ENCODE peak calls at places on chromosomes 12 and 14, in ten cellular contexts. One of them, this sample, is unnamed.

GRCh38 chr12:132084681-132085635 is 59.2 kb downstream of the DDX51 start:
- DNase-seq in islet precursor cell: peak
- DNase-seq in M059J: peak
- DNase-seq in aorta: peak
- DNase-seq in NAMALWA: no peak
- DNase-seq in activated CD8-positive, alpha-beta T cell treated with anti-CD3 and anti-CD28 coated beads for 36 hours: peak
- DNase-seq in AG08395: peak
- DNase-seq in NCI-H1436: no peak
- DNase-seq in AG09319: no peak
- DNase-seq in heart right ventricle: peak
- DNase-seq in this sample: peak

GRCh38 chr12:123743002-123743401 is 19.1 kb upstream of the DNAH10 start:
- DNase-seq in AG08395: no peak
- DNase-seq in AG09319: no peak
- DNase-seq in aorta: peak
- DNase-seq in heart right ventricle: no peak
- DNase-seq in M059J: no peak
- DNase-seq in NAMALWA: no peak
- DNase-seq in activated CD8-positive, alpha-beta T cell treated with anti-CD3 and anti-CD28 coated beads for 36 hours: peak
- DNase-seq in NCI-H1436: no peak
- DNase-seq in islet precursor cell: no peak
- DNase-seq in this sample: no peak

GRCh38 chr14:90547968-90548367 is 151.1 kb downstream of the CALM1 start:
- DNase-seq in aorta: no peak
- DNase-seq in heart right ventricle: no peak
- DNase-seq in AG08395: no peak
- DNase-seq in activated CD8-positive, alpha-beta T cell treated with anti-CD3 and anti-CD28 coated beads for 36 hours: no peak
- DNase-seq in islet precursor cell: no peak
- DNase-seq in AG09319: no peak
- DNase-seq in NAMALWA: no peak
- DNase-seq in M059J: no peak
- DNase-seq in NCI-H1436: no peak
- DNase-seq in this sample: no peak

GRCh38 chr12:110564471-110564991 is 18.6 kb downstream of the PPTC7 start:
- DNase-seq in AG08395: no peak
- DNase-seq in islet precursor cell: no peak
- DNase-seq in activated CD8-positive, alpha-beta T cell treated with anti-CD3 and anti-CD28 coated beads for 36 hours: no peak
- DNase-seq in NAMALWA: no peak
- DNase-seq in aorta: no peak
- DNase-seq in AG09319: no peak
- DNase-seq in heart right ventricle: no peak
- DNase-seq in M059J: peak
- DNase-seq in NCI-H1436: no peak
- DNase-seq in this sample: no peak

GRCh38 chr12:47554046-47554653 is 151.7 kb downstream of the RPAP3 start:
- DNase-seq in heart right ventricle: no peak
- DNase-seq in islet precursor cell: no peak
- DNase-seq in NAMALWA: no peak
- DNase-seq in M059J: peak
- DNase-seq in aorta: no peak
- DNase-seq in AG08395: no peak
- DNase-seq in activated CD8-positive, alpha-beta T cell treated with anti-CD3 and anti-CD28 coated beads for 36 hours: no peak
- DNase-seq in AG09319: no peak
- DNase-seq in NCI-H1436: no peak
- DNase-seq in this sample: peak

GRCh38 chr14:89330236-89331002 is 86.6 kb downstream of the FOXN3 start:
- DNase-seq in activated CD8-positive, alpha-beta T cell treated with anti-CD3 and anti-CD28 coated beads for 36 hours: no peak
- DNase-seq in NAMALWA: no peak
- DNase-seq in NCI-H1436: no peak
- DNase-seq in AG09319: peak
- DNase-seq in AG08395: peak
- DNase-seq in islet precursor cell: no peak
- DNase-seq in M059J: peak
- DNase-seq in aorta: peak
- DNase-seq in heart right ventricle: peak
- DNase-seq in this sample: no peak

GRCh38 chr14:96554315-96554910 is 52.2 kb downstream of the PAPOLA start:
- DNase-seq in NCI-H1436: no peak
- DNase-seq in islet precursor cell: no peak
- DNase-seq in heart right ventricle: no peak
- DNase-seq in aorta: no peak
- DNase-seq in AG08395: no peak
- DNase-seq in M059J: no peak
- DNase-seq in AG09319: no peak
- DNase-seq in NAMALWA: no peak
- DNase-seq in activated CD8-positive, alpha-beta T cell treated with anti-CD3 and anti-CD28 coated beads for 36 hours: no peak
- DNase-seq in this sample: no peak

GRCh38 chr12:15978431-15978950 is 67.4 kb downstream of the DERA start:
- DNase-seq in AG09319: no peak
- DNase-seq in M059J: peak
- DNase-seq in AG08395: peak
- DNase-seq in NAMALWA: no peak
- DNase-seq in activated CD8-positive, alpha-beta T cell treated with anti-CD3 and anti-CD28 coated beads for 36 hours: no peak
- DNase-seq in islet precursor cell: no peak
- DNase-seq in aorta: no peak
- DNase-seq in NCI-H1436: no peak
- DNase-seq in heart right ventricle: no peak
- DNase-seq in this sample: no peak

GRCh38 chr12:98416845-98417244 is 98.5 kb upstream of the TMPO start:
- DNase-seq in islet precursor cell: no peak
- DNase-seq in M059J: peak
- DNase-seq in NCI-H1436: no peak
- DNase-seq in aorta: no peak
- DNase-seq in NAMALWA: peak
- DNase-seq in AG08395: peak
- DNase-seq in activated CD8-positive, alpha-beta T cell treated with anti-CD3 and anti-CD28 coated beads for 36 hours: no peak
- DNase-seq in heart right ventricle: no peak
- DNase-seq in AG09319: no peak
- DNase-seq in this sample: peak

GRCh38 chr14:77864085-77864484 is 64.2 kb downstream of the ADCK1 start:
- DNase-seq in M059J: no peak
- DNase-seq in activated CD8-positive, alpha-beta T cell treated with anti-CD3 and anti-CD28 coated beads for 36 hours: no peak
- DNase-seq in AG09319: no peak
- DNase-seq in aorta: no peak
- DNase-seq in islet precursor cell: no peak
- DNase-seq in NAMALWA: no peak
- DNase-seq in AG08395: no peak
- DNase-seq in NCI-H1436: no peak
- DNase-seq in heart right ventricle: no peak
- DNase-seq in this sample: no peak

GRCh38 chr14:33617154-33617553 is 333.7 kb downstream of the EGLN3 start:
- DNase-seq in AG08395: peak
- DNase-seq in heart right ventricle: no peak
- DNase-seq in activated CD8-positive, alpha-beta T cell treated with anti-CD3 and anti-CD28 coated beads for 36 hours: no peak
- DNase-seq in islet precursor cell: no peak
- DNase-seq in aorta: no peak
- DNase-seq in NAMALWA: no peak
- DNase-seq in NCI-H1436: no peak
- DNase-seq in M059J: peak
- DNase-seq in AG09319: peak
- DNase-seq in this sample: peak

GRCh38 chr14:80215756-80216581 is 4.7 kb upstream of the DIO2 start:
- DNase-seq in AG08395: peak
- DNase-seq in islet precursor cell: peak
- DNase-seq in AG09319: no peak
- DNase-seq in M059J: peak
- DNase-seq in heart right ventricle: peak
- DNase-seq in activated CD8-positive, alpha-beta T cell treated with anti-CD3 and anti-CD28 coated beads for 36 hours: no peak
- DNase-seq in aorta: no peak
- DNase-seq in NCI-H1436: no peak
- DNase-seq in NAMALWA: no peak
- DNase-seq in this sample: peak

GRCh38 chr14:100591453-100592371 is 4.5 kb upstream of the BEGAIN start:
- DNase-seq in NAMALWA: no peak
- DNase-seq in aorta: peak
- DNase-seq in AG08395: no peak
- DNase-seq in islet precursor cell: no peak
- DNase-seq in NCI-H1436: no peak
- DNase-seq in heart right ventricle: no peak
- DNase-seq in M059J: no peak
- DNase-seq in AG09319: no peak
- DNase-seq in activated CD8-positive, alpha-beta T cell treated with anti-CD3 and anti-CD28 coated beads for 36 hours: no peak
- DNase-seq in this sample: no peak

GRCh38 chr14:91164676-91165075 is 50.8 kb downstream of the DGLUCY start:
- DNase-seq in activated CD8-positive, alpha-beta T cell treated with anti-CD3 and anti-CD28 coated beads for 36 hours: no peak
- DNase-seq in heart right ventricle: peak
- DNase-seq in islet precursor cell: peak
- DNase-seq in aorta: no peak
- DNase-seq in NCI-H1436: no peak
- DNase-seq in NAMALWA: no peak
- DNase-seq in M059J: no peak
- DNase-seq in AG09319: no peak
- DNase-seq in AG08395: no peak
- DNase-seq in this sample: no peak

GRCh38 chr12:67728296-67728666 is 79.7 kb downstream of the DYRK2 start:
- DNase-seq in islet precursor cell: peak
- DNase-seq in NCI-H1436: no peak
- DNase-seq in NAMALWA: no peak
- DNase-seq in aorta: no peak
- DNase-seq in M059J: no peak
- DNase-seq in AG09319: no peak
- DNase-seq in activated CD8-positive, alpha-beta T cell treated with anti-CD3 and anti-CD28 coated beads for 36 hours: no peak
- DNase-seq in AG08395: no peak
- DNase-seq in heart right ventricle: no peak
- DNase-seq in this sample: no peak

GRCh38 chr14:29548948-29549370 is 378.7 kb downstream of the PRKD1 start:
- DNase-seq in AG08395: peak
- DNase-seq in islet precursor cell: no peak
- DNase-seq in activated CD8-positive, alpha-beta T cell treated with anti-CD3 and anti-CD28 coated beads for 36 hours: no peak
- DNase-seq in M059J: peak
- DNase-seq in aorta: no peak
- DNase-seq in NAMALWA: peak
- DNase-seq in heart right ventricle: peak
- DNase-seq in AG09319: peak
- DNase-seq in NCI-H1436: peak
- DNase-seq in this sample: peak

This sample was measured in RPMI7951.